ENCODE peak calls at places on chromosome 22, in six cellular contexts. J is kidney epithelial cell; B is T1000; F is activated T-cell treated with anti-CD3 and anti-CD28 coated beads, Interleukin-2, amount 50 U/mL, for 24 hours; U is NCI-H2171 treated with DMSO at 0.1 percent for 48 hours; I is NCI-H2107. V is an unnamed sample.

GRCh38 chr22:25741692-25742626 is at the start of gene MYO18B:
- DNase-seq in J (no peak), B (no peak), F (no peak), U (no peak), I (no peak), V (no peak)

GRCh38 chr22:27755521-27756211 is 45.9 kb downstream of the MN1 start:
- DNase-seq in J (no peak), B (no peak), F (no peak), U (no peak), I (no peak), V (no peak)

GRCh38 chr22:47030881-47031627 is 268.6 kb downstream of the TBC1D22A start:
- DNase-seq in J (no peak), B (no peak), F (no peak), U (no peak), I (no peak), V (peak)

GRCh38 chr22:26550498-26551033 is 38.3 kb upstream of the TFIP11 start:
- DNase-seq in J (peak), B (peak), F (no peak), U (no peak), I (no peak), V (no peak)

GRCh38 chr22:49353185-49353584 is 474.5 kb downstream of the BRD1 start:
- DNase-seq in J (no peak), B (no peak), F (no peak), U (no peak), I (no peak), V (no peak)

GRCh38 chr22:47045691-47046410 is 283.4 kb downstream of the TBC1D22A start:
- DNase-seq in J (no peak), B (no peak), F (no peak), U (no peak), I (no peak), V (no peak)

GRCh38 chr22:32531955-32532818 is 57.6 kb downstream of the FBXO7 start:
- DNase-seq in J (peak), B (peak), F (no peak), U (no peak), I (no peak), V (no peak)

GRCh38 chr22:35540600-35541253 is at the start of gene RASD2:
- DNase-seq in J (no peak), B (peak), F (no peak), U (peak), I (no peak), V (no peak)

GRCh38 chr22:26669060-26669481 is 11.7 kb downstream of the MIAT start:
- DNase-seq in J (no peak), B (no peak), F (no peak), U (peak), I (no peak), V (no peak)

GRCh38 chr22:22886546-22886945 is 1.1 kb upstream of the IGLL5 start:
- DNase-seq in J (no peak), B (no peak), F (no peak), U (no peak), I (no peak), V (no peak)

GRCh38 chr22:44304354-44304753 is 8.4 kb downstream of the SHISAL1 start:
- DNase-seq in J (no peak), B (peak), F (no peak), U (no peak), I (no peak), V (no peak)

GRCh38 chr22:33884829-33885228 is 35.4 kb downstream of the LARGE1 start:
- DNase-seq in J (no peak), B (no peak), F (no peak), U (no peak), I (no peak), V (no peak)

GRCh38 chr22:41862160-41862529 is 29.2 kb downstream of the SREBF2 start:
- DNase-seq in J (no peak), B (no peak), F (no peak), U (peak), I (no peak), V (no peak)

GRCh38 chr22:45969414-45969799 is 7.6 kb downstream of the WNT7B start:
- DNase-seq in J (no peak), B (no peak), F (no peak), U (no peak), I (no peak), V (no peak)

GRCh38 chr22:32354360-32355351 is 3.0 kb upstream of the RFPL3 start:
- DNase-seq in J (no peak), B (no peak), F (no peak), U (peak), I (no peak), V (no peak)

GRCh38 chr22:43658823-43659222 is 153.3 kb downstream of the EFCAB6 start:
- DNase-seq in J (no peak), B (no peak), F (no peak), U (peak), I (peak), V (no peak)

GRCh38 chr22:33105501-33105911 is 47.3 kb upstream of the SYN3 start:
- DNase-seq in J (peak), B (no peak), F (no peak), U (peak), I (no peak), V (no peak)

GRCh38 chr22:37189011-37189466 is 992 bp upstream of the C1QTNF6 start:
- DNase-seq in J (no peak), B (no peak), F (no peak), U (peak), I (no peak), V (no peak)

GRCh38 chr22:31287818-31288495 is 4.3 kb downstream of the PIK3IP1 start:
- DNase-seq in J (no peak), B (no peak), F (no peak), U (no peak), I (no peak), V (no peak)

GRCh38 chr22:18095101-18095805 is 15.4 kb upstream of the TUBA8 start:
- DNase-seq in J (no peak), B (no peak), F (no peak), U (peak), I (no peak), V (no peak)

GRCh38 chr22:45316796-45317526 is 7.2 kb downstream of the FAM118A start:
- DNase-seq in J (no peak), B (no peak), F (no peak), U (no peak), I (no peak), V (no peak)

GRCh38 chr22:42416671-42417230 is 15.5 kb downstream of the NFAM1 start:
- DNase-seq in J (no peak), B (no peak), F (no peak), U (no peak), I (no peak), V (no peak)